ENCODE peak calls at places on chromosomes 4 and X, in four cellular contexts. U, T, G and L are unnamed samples.

GRCh38 chrX:154529206-154529612 is 13.2 kb upstream of the FAM3A start:
- DNase-seq in U (no peak), T (peak), G (no peak), L (no peak)

GRCh38 chr4:70940134-70940533 is 38.0 kb downstream of the MOB1B start:
- DNase-seq in U (no peak), T (no peak), G (no peak), L (no peak)

GRCh38 chr4:150224896-150225591 is 146.8 kb downstream of the DCLK2 start:
- DNase-seq in U (no peak), T (peak), G (no peak), L (no peak)

GRCh38 chrX:149470960-149471359 is 34.1 kb downstream of the IDS start:
- DNase-seq in U (peak), T (peak), G (peak), L (peak)

GRCh38 chr4:86359944-86360478 is at the start of gene MAPK10:
- DNase-seq in U (peak), T (peak), G (peak), L (peak)

GRCh38 chrX:24294619-24295018 is 19.2 kb downstream of the SUPT20HL2 start:
- DNase-seq in U (no peak), T (no peak), G (peak), L (no peak)

GRCh38 chr4:103996637-103997036 is 276.9 kb upstream of the TACR3 start:
- DNase-seq in U (no peak), T (peak), G (no peak), L (no peak)

GRCh38 chr4:139963708-139964107 is 190.3 kb downstream of the MAML3 start:
- DNase-seq in U (no peak), T (no peak), G (no peak), L (no peak)

GRCh38 chr4:127400736-127401346 is 231.9 kb upstream of the INTU start:
- DNase-seq in U (no peak), T (peak), G (peak), L (no peak)

GRCh38 chr4:137861682-137862081 is 329.4 kb upstream of the PCDH18 start:
- DNase-seq in U (no peak), T (no peak), G (no peak), L (no peak)

GRCh38 chrX:83916525-83916924 is 55.6 kb downstream of the CYLC1 start:
- DNase-seq in U (no peak), T (peak), G (peak), L (no peak)

GRCh38 chrX:93420635-93421034 is 252.7 kb downstream of the NAP1L3 start:
- DNase-seq in U (no peak), T (no peak), G (peak), L (no peak)

GRCh38 chr4:81715335-81715734 is 243.6 kb upstream of the RASGEF1B start:
- DNase-seq in U (no peak), T (no peak), G (peak), L (no peak)

GRCh38 chr4:171785392-171785791 is 27.8 kb upstream of the GALNTL6 start:
- DNase-seq in U (no peak), T (no peak), G (no peak), L (no peak)

GRCh38 chr4:41977709-41978108 is 3.8 kb upstream of the DCAF4L1 start:
- DNase-seq in U (no peak), T (peak), G (no peak), L (no peak)

GRCh38 chr4:90183254-90183653 is 56.1 kb downstream of the CCSER1 start:
- DNase-seq in U (no peak), T (no peak), G (peak), L (no peak)

GRCh38 chr4:2288051-2288541 is 26.2 kb upstream of the MXD4 start:
- DNase-seq in U (no peak), T (no peak), G (no peak), L (no peak)

GRCh38 chrX:15416133-15416993 is 32.1 kb upstream of the VEGFD start:
- DNase-seq in U (no peak), T (no peak), G (no peak), L (no peak)

GRCh38 chr4:946517-947471 is 14.5 kb downstream of the TMEM175 start:
- DNase-seq in U (no peak), T (no peak), G (no peak), L (no peak)

GRCh38 chrX:107978707-107979307 is 3.4 kb downstream of the TEX13B start:
- DNase-seq in U (no peak), T (peak), G (no peak), L (no peak)

GRCh38 chr4:84582988-84583870 is at the start of gene CDS1:
- DNase-seq in U (no peak), T (peak), G (peak), L (peak)

GRCh38 chr4:94758141-94758699 is 465 bp downstream of the BMPR1B start:
- DNase-seq in U (no peak), T (peak), G (peak), L (no peak)

GRCh38 chr4:88891636-88892035 is 165.3 kb downstream of the FAM13A start:
- DNase-seq in U (no peak), T (no peak), G (peak), L (no peak)

GRCh38 chrX:118346258-118347094 is 570 bp downstream of the WDR44 start:
- DNase-seq in U (peak), T (peak), G (peak), L (peak)

GRCh38 chr4:148431401-148431800 is 10.8 kb downstream of the NR3C2 start:
- DNase-seq in U (no peak), T (no peak), G (peak), L (no peak)

GRCh38 chr4:30718889-30719252 is 1.3 kb upstream of the PCDH7 start:
- DNase-seq in U (no peak), T (no peak), G (peak), L (no peak)